ENCODE peak calls at places on chromosomes 11 and 22, in eight cellular contexts. One of them, this sample, is unnamed.

GRCh38 chr22:20128902-20129746 is 2.5 kb upstream of the ZDHHC8 start:
- DNase-seq in bronchial epithelial cell: peak
- DNase-seq in upper lobe of right lung: no peak
- DNase-seq in adrenal gland: peak
- DNase-seq in NB4: peak
- DNase-seq in epithelial cell of esophagus: peak
- DNase-seq in mucosa of descending colon: peak
- DNase-seq in Calu3: peak
- DNase-seq in this sample: no peak

GRCh38 chr11:8719260-8720190 is 36.9 kb downstream of the RPL27A start:
- DNase-seq in bronchial epithelial cell: peak
- DNase-seq in upper lobe of right lung: no peak
- DNase-seq in adrenal gland: peak
- DNase-seq in NB4: no peak
- DNase-seq in epithelial cell of esophagus: peak
- DNase-seq in mucosa of descending colon: peak
- DNase-seq in Calu3: peak
- DNase-seq in this sample: no peak

GRCh38 chr22:34281738-34282137 is 361.5 kb upstream of the LARGE1 start:
- DNase-seq in bronchial epithelial cell: no peak
- DNase-seq in upper lobe of right lung: no peak
- DNase-seq in adrenal gland: no peak
- DNase-seq in NB4: no peak
- DNase-seq in epithelial cell of esophagus: no peak
- DNase-seq in mucosa of descending colon: no peak
- DNase-seq in Calu3: no peak
- DNase-seq in this sample: no peak

GRCh38 chr11:85806876-85807275 is 4.1 kb downstream of the SYTL2 start:
- DNase-seq in bronchial epithelial cell: peak
- DNase-seq in upper lobe of right lung: no peak
- DNase-seq in adrenal gland: no peak
- DNase-seq in NB4: no peak
- DNase-seq in epithelial cell of esophagus: peak
- DNase-seq in mucosa of descending colon: no peak
- DNase-seq in Calu3: no peak
- DNase-seq in this sample: no peak

GRCh38 chr22:44622147-44622427 is 79.9 kb upstream of the PRR5 start:
- DNase-seq in bronchial epithelial cell: peak
- DNase-seq in upper lobe of right lung: no peak
- DNase-seq in adrenal gland: no peak
- DNase-seq in NB4: no peak
- DNase-seq in epithelial cell of esophagus: peak
- DNase-seq in mucosa of descending colon: no peak
- DNase-seq in Calu3: peak
- DNase-seq in this sample: peak

GRCh38 chr11:26063915-26064314 is 268.0 kb upstream of the ANO3 start:
- DNase-seq in bronchial epithelial cell: no peak
- DNase-seq in upper lobe of right lung: no peak
- DNase-seq in adrenal gland: no peak
- DNase-seq in NB4: no peak
- DNase-seq in epithelial cell of esophagus: no peak
- DNase-seq in mucosa of descending colon: no peak
- DNase-seq in Calu3: no peak
- DNase-seq in this sample: no peak

GRCh38 chr22:47032091-47032943 is 269.9 kb downstream of the TBC1D22A start:
- DNase-seq in bronchial epithelial cell: no peak
- DNase-seq in upper lobe of right lung: peak
- DNase-seq in adrenal gland: no peak
- DNase-seq in NB4: no peak
- DNase-seq in epithelial cell of esophagus: peak
- DNase-seq in mucosa of descending colon: peak
- DNase-seq in Calu3: no peak
- DNase-seq in this sample: no peak

GRCh38 chr11:120318906-120319305 is 6.2 kb upstream of the TLCD5 start:
- DNase-seq in bronchial epithelial cell: no peak
- DNase-seq in upper lobe of right lung: no peak
- DNase-seq in adrenal gland: no peak
- DNase-seq in NB4: no peak
- DNase-seq in epithelial cell of esophagus: no peak
- DNase-seq in mucosa of descending colon: no peak
- DNase-seq in Calu3: no peak
- DNase-seq in this sample: no peak

GRCh38 chr22:31838917-31839316 is 85.1 kb downstream of the DEPDC5 start:
- DNase-seq in bronchial epithelial cell: peak
- DNase-seq in upper lobe of right lung: no peak
- DNase-seq in adrenal gland: no peak
- DNase-seq in NB4: no peak
- DNase-seq in epithelial cell of esophagus: peak
- DNase-seq in mucosa of descending colon: no peak
- DNase-seq in Calu3: no peak
- DNase-seq in this sample: no peak

GRCh38 chr11:103920933-103921332 is 115.5 kb upstream of the DDI1 start:
- DNase-seq in bronchial epithelial cell: no peak
- DNase-seq in upper lobe of right lung: no peak
- DNase-seq in adrenal gland: no peak
- DNase-seq in NB4: no peak
- DNase-seq in epithelial cell of esophagus: no peak
- DNase-seq in mucosa of descending colon: no peak
- DNase-seq in Calu3: no peak
- DNase-seq in this sample: no peak

GRCh38 chr11:105840391-105840790 is 181.6 kb downstream of the MSANTD4 start:
- DNase-seq in bronchial epithelial cell: no peak
- DNase-seq in upper lobe of right lung: no peak
- DNase-seq in adrenal gland: no peak
- DNase-seq in NB4: no peak
- DNase-seq in epithelial cell of esophagus: no peak
- DNase-seq in mucosa of descending colon: no peak
- DNase-seq in Calu3: no peak
- DNase-seq in this sample: no peak

GRCh38 chr22:17817079-17817478 is 42.8 kb upstream of the BID start:
- DNase-seq in bronchial epithelial cell: no peak
- DNase-seq in upper lobe of right lung: no peak
- DNase-seq in adrenal gland: no peak
- DNase-seq in NB4: no peak
- DNase-seq in epithelial cell of esophagus: no peak
- DNase-seq in mucosa of descending colon: no peak
- DNase-seq in Calu3: no peak
- DNase-seq in this sample: no peak

GRCh38 chr11:12671378-12671777 is 2.8 kb upstream of the TEAD1 start:
- DNase-seq in bronchial epithelial cell: no peak
- DNase-seq in upper lobe of right lung: no peak
- DNase-seq in adrenal gland: no peak
- DNase-seq in NB4: no peak
- DNase-seq in epithelial cell of esophagus: no peak
- DNase-seq in mucosa of descending colon: no peak
- DNase-seq in Calu3: no peak
- DNase-seq in this sample: no peak

GRCh38 chr22:23815781-23816551 is 22.8 kb downstream of the DERL3 start:
- DNase-seq in bronchial epithelial cell: no peak
- DNase-seq in upper lobe of right lung: no peak
- DNase-seq in adrenal gland: peak
- DNase-seq in NB4: no peak
- DNase-seq in epithelial cell of esophagus: no peak
- DNase-seq in mucosa of descending colon: no peak
- DNase-seq in Calu3: no peak
- DNase-seq in this sample: no peak

GRCh38 chr11:13834463-13834862 is 128.1 kb upstream of the SPON1 start:
- DNase-seq in bronchial epithelial cell: no peak
- DNase-seq in upper lobe of right lung: no peak
- DNase-seq in adrenal gland: no peak
- DNase-seq in NB4: peak
- DNase-seq in epithelial cell of esophagus: no peak
- DNase-seq in mucosa of descending colon: no peak
- DNase-seq in Calu3: no peak
- DNase-seq in this sample: no peak

GRCh38 chr11:90453525-90453924 is 230.7 kb upstream of the CHORDC1 start:
- DNase-seq in bronchial epithelial cell: no peak
- DNase-seq in upper lobe of right lung: no peak
- DNase-seq in adrenal gland: no peak
- DNase-seq in NB4: no peak
- DNase-seq in epithelial cell of esophagus: no peak
- DNase-seq in mucosa of descending colon: no peak
- DNase-seq in Calu3: no peak
- DNase-seq in this sample: no peak

GRCh38 chr11:116605543-116605942 is 167.2 kb downstream of the BUD13 start:
- DNase-seq in bronchial epithelial cell: peak
- DNase-seq in upper lobe of right lung: no peak
- DNase-seq in adrenal gland: peak
- DNase-seq in NB4: peak
- DNase-seq in epithelial cell of esophagus: peak
- DNase-seq in mucosa of descending colon: peak
- DNase-seq in Calu3: peak
- DNase-seq in this sample: peak

GRCh38 chr22:28018461-28018927 is 99.4 kb upstream of the PITPNB start:
- DNase-seq in bronchial epithelial cell: no peak
- DNase-seq in upper lobe of right lung: peak
- DNase-seq in adrenal gland: no peak
- DNase-seq in NB4: no peak
- DNase-seq in epithelial cell of esophagus: no peak
- DNase-seq in mucosa of descending colon: no peak
- DNase-seq in Calu3: no peak
- DNase-seq in this sample: no peak

GRCh38 chr22:48743601-48744282 is 1083.9 kb downstream of the BRD1 start:
- DNase-seq in bronchial epithelial cell: no peak
- DNase-seq in upper lobe of right lung: no peak
- DNase-seq in adrenal gland: no peak
- DNase-seq in NB4: no peak
- DNase-seq in epithelial cell of esophagus: no peak
- DNase-seq in mucosa of descending colon: no peak
- DNase-seq in Calu3: no peak
- DNase-seq in this sample: peak

GRCh38 chr11:122784325-122785155 is 53.8 kb upstream of the CRTAM start:
- DNase-seq in bronchial epithelial cell: peak
- DNase-seq in upper lobe of right lung: no peak
- DNase-seq in adrenal gland: peak
- DNase-seq in NB4: no peak
- DNase-seq in epithelial cell of esophagus: peak
- DNase-seq in mucosa of descending colon: no peak
- DNase-seq in Calu3: no peak
- DNase-seq in this sample: no peak

GRCh38 chr11:61129608-61130523 is 27.6 kb downstream of the CD5 start:
- DNase-seq in bronchial epithelial cell: peak
- DNase-seq in upper lobe of right lung: peak
- DNase-seq in adrenal gland: peak
- DNase-seq in NB4: peak
- DNase-seq in epithelial cell of esophagus: peak
- DNase-seq in mucosa of descending colon: peak
- DNase-seq in Calu3: peak
- DNase-seq in this sample: peak

GRCh38 chr22:44828193-44828592 is 75.8 kb downstream of the ARHGAP8 start:
- DNase-seq in bronchial epithelial cell: no peak
- DNase-seq in upper lobe of right lung: no peak
- DNase-seq in adrenal gland: peak
- DNase-seq in NB4: peak
- DNase-seq in epithelial cell of esophagus: no peak
- DNase-seq in mucosa of descending colon: peak
- DNase-seq in Calu3: peak
- DNase-seq in this sample: no peak

GRCh38 chr11:94649254-94649653 is 82.1 kb downstream of the PIWIL4 start:
- DNase-seq in bronchial epithelial cell: no peak
- DNase-seq in upper lobe of right lung: no peak
- DNase-seq in adrenal gland: no peak
- DNase-seq in NB4: no peak
- DNase-seq in epithelial cell of esophagus: no peak
- DNase-seq in mucosa of descending colon: no peak
- DNase-seq in Calu3: no peak
- DNase-seq in this sample: no peak

GRCh38 chr11:94649925-94650623 is 82.9 kb downstream of the PIWIL4 start:
- DNase-seq in bronchial epithelial cell: no peak
- DNase-seq in upper lobe of right lung: no peak
- DNase-seq in adrenal gland: no peak
- DNase-seq in NB4: no peak
- DNase-seq in epithelial cell of esophagus: no peak
- DNase-seq in mucosa of descending colon: no peak
- DNase-seq in Calu3: no peak
- DNase-seq in this sample: no peak

GRCh38 chr11:94652735-94653284 is 85.6 kb downstream of the PIWIL4 start:
- DNase-seq in bronchial epithelial cell: no peak
- DNase-seq in upper lobe of right lung: no peak
- DNase-seq in adrenal gland: no peak
- DNase-seq in NB4: no peak
- DNase-seq in epithelial cell of esophagus: no peak
- DNase-seq in mucosa of descending colon: no peak
- DNase-seq in Calu3: no peak
- DNase-seq in this sample: peak

GRCh38 chr11:94648789-94649188 is 81.6 kb downstream of the PIWIL4 start:
- DNase-seq in bronchial epithelial cell: no peak
- DNase-seq in upper lobe of right lung: no peak
- DNase-seq in adrenal gland: no peak
- DNase-seq in NB4: no peak
- DNase-seq in epithelial cell of esophagus: no peak
- DNase-seq in mucosa of descending colon: no peak
- DNase-seq in Calu3: no peak
- DNase-seq in this sample: no peak

GRCh38 chr11:94650756-94651155 is 83.6 kb downstream of the PIWIL4 start:
- DNase-seq in bronchial epithelial cell: no peak
- DNase-seq in upper lobe of right lung: peak
- DNase-seq in adrenal gland: peak
- DNase-seq in NB4: peak
- DNase-seq in epithelial cell of esophagus: peak
- DNase-seq in mucosa of descending colon: peak
- DNase-seq in Calu3: no peak
- DNase-seq in this sample: peak
- TF ChIP-seq CTCF in bronchial epithelial cell: no peak
- TF ChIP-seq CTCF in upper lobe of right lung: no peak
- TF ChIP-seq CTCF in adrenal gland: no peak
- TF ChIP-seq CTCF in NB4: no peak
- TF ChIP-seq CTCF in epithelial cell of esophagus: no peak
- TF ChIP-seq CTCF in mucosa of descending colon: no peak
- TF ChIP-seq CTCF in Calu3: no peak
- TF ChIP-seq CTCF in this sample: no peak

GRCh38 chr11:35799655-35800054 is 137.1 kb downstream of the TRIM44 start:
- DNase-seq in bronchial epithelial cell: no peak
- DNase-seq in upper lobe of right lung: no peak
- DNase-seq in adrenal gland: no peak
- DNase-seq in NB4: no peak
- DNase-seq in epithelial cell of esophagus: no peak
- DNase-seq in mucosa of descending colon: no peak
- DNase-seq in Calu3: no peak
- DNase-seq in this sample: no peak
- TF ChIP-seq CTCF in bronchial epithelial cell: peak
- TF ChIP-seq CTCF in upper lobe of right lung: peak
- TF ChIP-seq CTCF in adrenal gland: no peak
- TF ChIP-seq CTCF in NB4: no peak
- TF ChIP-seq CTCF in epithelial cell of esophagus: no peak
- TF ChIP-seq CTCF in mucosa of descending colon: no peak
- TF ChIP-seq CTCF in Calu3: no peak
- TF ChIP-seq CTCF in this sample: peak

GRCh38 chr11:125168875-125169537 is 4.5 kb downstream of the PKNOX2 start:
- DNase-seq in bronchial epithelial cell: no peak
- DNase-seq in upper lobe of right lung: no peak
- DNase-seq in adrenal gland: no peak
- DNase-seq in NB4: no peak
- DNase-seq in epithelial cell of esophagus: no peak
- DNase-seq in mucosa of descending colon: no peak
- DNase-seq in Calu3: no peak
- DNase-seq in this sample: no peak
- TF ChIP-seq CTCF in bronchial epithelial cell: no peak
- TF ChIP-seq CTCF in upper lobe of right lung: no peak
- TF ChIP-seq CTCF in adrenal gland: no peak
- TF ChIP-seq CTCF in NB4: no peak
- TF ChIP-seq CTCF in epithelial cell of esophagus: no peak
- TF ChIP-seq CTCF in mucosa of descending colon: no peak
- TF ChIP-seq CTCF in Calu3: no peak
- TF ChIP-seq CTCF in this sample: no peak

GRCh38 chr11:59818572-59818971 is 8.0 kb upstream of the MRPL16 start:
- DNase-seq in bronchial epithelial cell: no peak
- DNase-seq in upper lobe of right lung: no peak
- DNase-seq in adrenal gland: no peak
- DNase-seq in NB4: peak
- DNase-seq in epithelial cell of esophagus: no peak
- DNase-seq in mucosa of descending colon: no peak
- DNase-seq in Calu3: no peak
- DNase-seq in this sample: no peak

GRCh38 chr11:59822989-59823566 is 12.5 kb upstream of the MRPL16 start:
- DNase-seq in bronchial epithelial cell: peak
- DNase-seq in upper lobe of right lung: no peak
- DNase-seq in adrenal gland: peak
- DNase-seq in NB4: peak
- DNase-seq in epithelial cell of esophagus: peak
- DNase-seq in mucosa of descending colon: peak
- DNase-seq in Calu3: peak
- DNase-seq in this sample: no peak
- TF ChIP-seq CTCF in bronchial epithelial cell: peak
- TF ChIP-seq CTCF in upper lobe of right lung: peak
- TF ChIP-seq CTCF in adrenal gland: peak
- TF ChIP-seq CTCF in NB4: peak
- TF ChIP-seq CTCF in epithelial cell of esophagus: peak
- TF ChIP-seq CTCF in mucosa of descending colon: peak
- TF ChIP-seq CTCF in Calu3: peak
- TF ChIP-seq CTCF in this sample: peak

This sample was measured in type B pancreatic cell.